ENCODE peak calls at places on chromosome 16, in nine cellular contexts. One of them, this sample, is unnamed.

GRCh38 chr16:54285414-54286066 is 1.0 kb downstream of the IRX3 start:
- DNase-seq in cardiac fibroblast: peak; percentile 49
- DNase-seq in iris pigment epithelial cell: peak; percentile 64
- DNase-seq in Ammon's horn: no peak
- DNase-seq in substantia nigra: no peak
- DNase-seq in MV-4-11: peak; percentile 48
- DNase-seq in MG63: peak; percentile 81
- DNase-seq in stimulated activated CD8-positive, alpha-beta memory T cell treated with anti-CD3 and anti-CD28 coated beads, Interleukin-7, amount 100 ng/mL, for 48 hours: no peak
- DNase-seq in stimulated activated CD4-positive, alpha-beta T cell treated with anti-CD3 and anti-CD28 coated beads, Interleukin-15, amount 100 ng/mL, for 24 hours: no peak
- DNase-seq in this sample: no peak

GRCh38 chr16:10338426-10338825 is 47.4 kb upstream of the ATF7IP2 start:
- DNase-seq in cardiac fibroblast: no peak
- DNase-seq in iris pigment epithelial cell: peak; percentile 55
- DNase-seq in Ammon's horn: peak; percentile 8
- DNase-seq in substantia nigra: no peak
- DNase-seq in MV-4-11: no peak
- DNase-seq in MG63: peak; percentile 29
- DNase-seq in stimulated activated CD8-positive, alpha-beta memory T cell treated with anti-CD3 and anti-CD28 coated beads, Interleukin-7, amount 100 ng/mL, for 48 hours: no peak
- DNase-seq in stimulated activated CD4-positive, alpha-beta T cell treated with anti-CD3 and anti-CD28 coated beads, Interleukin-15, amount 100 ng/mL, for 24 hours: no peak
- DNase-seq in this sample: no peak

GRCh38 chr16:66406534-66407368 is 20.3 kb upstream of the BEAN1 start:
- DNase-seq in cardiac fibroblast: peak; percentile 75
- DNase-seq in iris pigment epithelial cell: peak; percentile 58
- DNase-seq in Ammon's horn: peak; percentile 90
- DNase-seq in substantia nigra: peak; percentile 78
- DNase-seq in MV-4-11: peak; percentile 55
- DNase-seq in MG63: peak; percentile 58
- DNase-seq in stimulated activated CD8-positive, alpha-beta memory T cell treated with anti-CD3 and anti-CD28 coated beads, Interleukin-7, amount 100 ng/mL, for 48 hours: peak; percentile 67
- DNase-seq in stimulated activated CD4-positive, alpha-beta T cell treated with anti-CD3 and anti-CD28 coated beads, Interleukin-15, amount 100 ng/mL, for 24 hours: peak; percentile 92
- DNase-seq in this sample: peak; percentile 65

GRCh38 chr16:88703486-88704309 is 2.5 kb downstream of the RNF166 start:
- DNase-seq in cardiac fibroblast: no peak
- DNase-seq in iris pigment epithelial cell: no peak
- DNase-seq in Ammon's horn: peak; percentile 81
- DNase-seq in substantia nigra: peak; percentile 45
- DNase-seq in MV-4-11: peak; percentile 74
- DNase-seq in MG63: no peak
- DNase-seq in stimulated activated CD8-positive, alpha-beta memory T cell treated with anti-CD3 and anti-CD28 coated beads, Interleukin-7, amount 100 ng/mL, for 48 hours: peak; percentile 69
- DNase-seq in stimulated activated CD4-positive, alpha-beta T cell treated with anti-CD3 and anti-CD28 coated beads, Interleukin-15, amount 100 ng/mL, for 24 hours: peak; percentile 85
- DNase-seq in this sample: peak; percentile 63

GRCh38 chr16:25893332-25893731 is 201.6 kb downstream of the HS3ST4 start:
- DNase-seq in cardiac fibroblast: no peak
- DNase-seq in iris pigment epithelial cell: no peak
- DNase-seq in Ammon's horn: no peak
- DNase-seq in substantia nigra: no peak
- DNase-seq in MV-4-11: no peak
- DNase-seq in MG63: peak; percentile 1
- DNase-seq in stimulated activated CD8-positive, alpha-beta memory T cell treated with anti-CD3 and anti-CD28 coated beads, Interleukin-7, amount 100 ng/mL, for 48 hours: no peak
- DNase-seq in stimulated activated CD4-positive, alpha-beta T cell treated with anti-CD3 and anti-CD28 coated beads, Interleukin-15, amount 100 ng/mL, for 24 hours: no peak
- DNase-seq in this sample: no peak

GRCh38 chr16:19284207-19284606 is 1.3 kb upstream of the CLEC19A start:
- DNase-seq in cardiac fibroblast: no peak
- DNase-seq in iris pigment epithelial cell: peak; percentile 8
- DNase-seq in Ammon's horn: peak; percentile 86
- DNase-seq in substantia nigra: peak; percentile 17
- DNase-seq in MV-4-11: no peak
- DNase-seq in MG63: peak; percentile 97
- DNase-seq in stimulated activated CD8-positive, alpha-beta memory T cell treated with anti-CD3 and anti-CD28 coated beads, Interleukin-7, amount 100 ng/mL, for 48 hours: no peak
- DNase-seq in stimulated activated CD4-positive, alpha-beta T cell treated with anti-CD3 and anti-CD28 coated beads, Interleukin-15, amount 100 ng/mL, for 24 hours: peak; percentile 10
- DNase-seq in this sample: peak; percentile 26

GRCh38 chr16:58333937-58334336 is 39.1 kb upstream of the PRSS54 start:
- DNase-seq in cardiac fibroblast: no peak
- DNase-seq in iris pigment epithelial cell: no peak
- DNase-seq in Ammon's horn: no peak
- DNase-seq in substantia nigra: no peak
- DNase-seq in MV-4-11: no peak
- DNase-seq in MG63: no peak
- DNase-seq in stimulated activated CD8-positive, alpha-beta memory T cell treated with anti-CD3 and anti-CD28 coated beads, Interleukin-7, amount 100 ng/mL, for 48 hours: no peak
- DNase-seq in stimulated activated CD4-positive, alpha-beta T cell treated with anti-CD3 and anti-CD28 coated beads, Interleukin-15, amount 100 ng/mL, for 24 hours: no peak
- DNase-seq in this sample: no peak

GRCh38 chr16:83738926-83739503 is 68.8 kb upstream of the HSBP1 start:
- DNase-seq in cardiac fibroblast: peak; percentile 2
- DNase-seq in iris pigment epithelial cell: peak; percentile 36
- DNase-seq in Ammon's horn: no peak
- DNase-seq in substantia nigra: no peak
- DNase-seq in MV-4-11: no peak
- DNase-seq in MG63: no peak
- DNase-seq in stimulated activated CD8-positive, alpha-beta memory T cell treated with anti-CD3 and anti-CD28 coated beads, Interleukin-7, amount 100 ng/mL, for 48 hours: no peak
- DNase-seq in stimulated activated CD4-positive, alpha-beta T cell treated with anti-CD3 and anti-CD28 coated beads, Interleukin-15, amount 100 ng/mL, for 24 hours: no peak
- DNase-seq in this sample: no peak

GRCh38 chr16:83351846-83352245 is 455.9 kb upstream of the HSBP1 start:
- DNase-seq in cardiac fibroblast: peak; percentile 36
- DNase-seq in iris pigment epithelial cell: peak; percentile 45
- DNase-seq in Ammon's horn: no peak
- DNase-seq in substantia nigra: no peak
- DNase-seq in MV-4-11: no peak
- DNase-seq in MG63: no peak
- DNase-seq in stimulated activated CD8-positive, alpha-beta memory T cell treated with anti-CD3 and anti-CD28 coated beads, Interleukin-7, amount 100 ng/mL, for 48 hours: no peak
- DNase-seq in stimulated activated CD4-positive, alpha-beta T cell treated with anti-CD3 and anti-CD28 coated beads, Interleukin-15, amount 100 ng/mL, for 24 hours: no peak
- DNase-seq in this sample: no peak

GRCh38 chr16:27287051-27287811 is 18.7 kb upstream of the NSMCE1 start:
- DNase-seq in cardiac fibroblast: no peak
- DNase-seq in iris pigment epithelial cell: peak; percentile 60
- DNase-seq in Ammon's horn: no peak
- DNase-seq in substantia nigra: no peak
- DNase-seq in MV-4-11: no peak
- DNase-seq in MG63: no peak
- DNase-seq in stimulated activated CD8-positive, alpha-beta memory T cell treated with anti-CD3 and anti-CD28 coated beads, Interleukin-7, amount 100 ng/mL, for 48 hours: no peak
- DNase-seq in stimulated activated CD4-positive, alpha-beta T cell treated with anti-CD3 and anti-CD28 coated beads, Interleukin-15, amount 100 ng/mL, for 24 hours: no peak
- DNase-seq in this sample: no peak

GRCh38 chr16:4016648-4017047 is 99.6 kb downstream of the ADCY9 start:
- DNase-seq in cardiac fibroblast: peak; percentile 39
- DNase-seq in iris pigment epithelial cell: peak; percentile 69
- DNase-seq in Ammon's horn: no peak
- DNase-seq in substantia nigra: no peak
- DNase-seq in MV-4-11: peak; percentile 98
- DNase-seq in MG63: no peak
- DNase-seq in stimulated activated CD8-positive, alpha-beta memory T cell treated with anti-CD3 and anti-CD28 coated beads, Interleukin-7, amount 100 ng/mL, for 48 hours: no peak
- DNase-seq in stimulated activated CD4-positive, alpha-beta T cell treated with anti-CD3 and anti-CD28 coated beads, Interleukin-15, amount 100 ng/mL, for 24 hours: no peak
- DNase-seq in this sample: no peak

GRCh38 chr16:28977703-28978641 is 3.4 kb downstream of the SPNS1 start:
- DNase-seq in cardiac fibroblast: no peak
- DNase-seq in iris pigment epithelial cell: no peak
- DNase-seq in Ammon's horn: no peak
- DNase-seq in substantia nigra: no peak
- DNase-seq in MV-4-11: no peak
- DNase-seq in MG63: no peak
- DNase-seq in stimulated activated CD8-positive, alpha-beta memory T cell treated with anti-CD3 and anti-CD28 coated beads, Interleukin-7, amount 100 ng/mL, for 48 hours: no peak
- DNase-seq in stimulated activated CD4-positive, alpha-beta T cell treated with anti-CD3 and anti-CD28 coated beads, Interleukin-15, amount 100 ng/mL, for 24 hours: no peak
- DNase-seq in this sample: no peak

GRCh38 chr16:88783391-88784073 is 1.5 kb downstream of the PIEZO1 start:
- DNase-seq in cardiac fibroblast: peak; percentile 52
- DNase-seq in iris pigment epithelial cell: peak; percentile 38
- DNase-seq in Ammon's horn: peak; percentile 88
- DNase-seq in substantia nigra: peak; percentile 69
- DNase-seq in MV-4-11: peak; percentile 38
- DNase-seq in MG63: no peak
- DNase-seq in stimulated activated CD8-positive, alpha-beta memory T cell treated with anti-CD3 and anti-CD28 coated beads, Interleukin-7, amount 100 ng/mL, for 48 hours: no peak
- DNase-seq in stimulated activated CD4-positive, alpha-beta T cell treated with anti-CD3 and anti-CD28 coated beads, Interleukin-15, amount 100 ng/mL, for 24 hours: no peak
- DNase-seq in this sample: peak; percentile 71

GRCh38 chr16:64829678-64830077 is 292.2 kb downstream of the CDH11 start:
- DNase-seq in cardiac fibroblast: no peak
- DNase-seq in iris pigment epithelial cell: no peak
- DNase-seq in Ammon's horn: no peak
- DNase-seq in substantia nigra: no peak
- DNase-seq in MV-4-11: no peak
- DNase-seq in MG63: no peak
- DNase-seq in stimulated activated CD8-positive, alpha-beta memory T cell treated with anti-CD3 and anti-CD28 coated beads, Interleukin-7, amount 100 ng/mL, for 48 hours: no peak
- DNase-seq in stimulated activated CD4-positive, alpha-beta T cell treated with anti-CD3 and anti-CD28 coated beads, Interleukin-15, amount 100 ng/mL, for 24 hours: no peak
- DNase-seq in this sample: no peak

GRCh38 chr16:58378401-58378800 is 13.9 kb upstream of the GINS3 start:
- DNase-seq in cardiac fibroblast: no peak
- DNase-seq in iris pigment epithelial cell: no peak
- DNase-seq in Ammon's horn: no peak
- DNase-seq in substantia nigra: no peak
- DNase-seq in MV-4-11: no peak
- DNase-seq in MG63: no peak
- DNase-seq in stimulated activated CD8-positive, alpha-beta memory T cell treated with anti-CD3 and anti-CD28 coated beads, Interleukin-7, amount 100 ng/mL, for 48 hours: no peak
- DNase-seq in stimulated activated CD4-positive, alpha-beta T cell treated with anti-CD3 and anti-CD28 coated beads, Interleukin-15, amount 100 ng/mL, for 24 hours: no peak
- DNase-seq in this sample: no peak

GRCh38 chr16:3182608-3183444 is 5.2 kb upstream of the OR1F1 start:
- DNase-seq in cardiac fibroblast: peak; percentile 47
- DNase-seq in iris pigment epithelial cell: peak; percentile 56
- DNase-seq in Ammon's horn: no peak
- DNase-seq in substantia nigra: no peak
- DNase-seq in MV-4-11: no peak
- DNase-seq in MG63: peak; percentile 75
- DNase-seq in stimulated activated CD8-positive, alpha-beta memory T cell treated with anti-CD3 and anti-CD28 coated beads, Interleukin-7, amount 100 ng/mL, for 48 hours: peak; percentile 64
- DNase-seq in stimulated activated CD4-positive, alpha-beta T cell treated with anti-CD3 and anti-CD28 coated beads, Interleukin-15, amount 100 ng/mL, for 24 hours: peak; percentile 82
- DNase-seq in this sample: no peak

GRCh38 chr16:84881702-84882521 is 62.1 kb downstream of the CRISPLD2 start:
- DNase-seq in cardiac fibroblast: peak; percentile 87
- DNase-seq in iris pigment epithelial cell: peak; percentile 97
- DNase-seq in Ammon's horn: no peak
- DNase-seq in substantia nigra: no peak
- DNase-seq in MV-4-11: no peak
- DNase-seq in MG63: peak; percentile 70
- DNase-seq in stimulated activated CD8-positive, alpha-beta memory T cell treated with anti-CD3 and anti-CD28 coated beads, Interleukin-7, amount 100 ng/mL, for 48 hours: no peak
- DNase-seq in stimulated activated CD4-positive, alpha-beta T cell treated with anti-CD3 and anti-CD28 coated beads, Interleukin-15, amount 100 ng/mL, for 24 hours: no peak
- DNase-seq in this sample: no peak

GRCh38 chr16:5374184-5374583 is 276.6 kb upstream of the EEF2KMT start:
- DNase-seq in cardiac fibroblast: no peak
- DNase-seq in iris pigment epithelial cell: no peak
- DNase-seq in Ammon's horn: no peak
- DNase-seq in substantia nigra: no peak
- DNase-seq in MV-4-11: no peak
- DNase-seq in MG63: no peak
- DNase-seq in stimulated activated CD8-positive, alpha-beta memory T cell treated with anti-CD3 and anti-CD28 coated beads, Interleukin-7, amount 100 ng/mL, for 48 hours: no peak
- DNase-seq in stimulated activated CD4-positive, alpha-beta T cell treated with anti-CD3 and anti-CD28 coated beads, Interleukin-15, amount 100 ng/mL, for 24 hours: no peak
- DNase-seq in this sample: no peak

GRCh38 chr16:85316321-85316919 is 204.1 kb upstream of the CIBAR2 start:
- DNase-seq in cardiac fibroblast: peak; percentile 72
- DNase-seq in iris pigment epithelial cell: peak; percentile 54
- DNase-seq in Ammon's horn: peak; percentile 86
- DNase-seq in substantia nigra: peak; percentile 65
- DNase-seq in MV-4-11: peak; percentile 56
- DNase-seq in MG63: peak; percentile 25
- DNase-seq in stimulated activated CD8-positive, alpha-beta memory T cell treated with anti-CD3 and anti-CD28 coated beads, Interleukin-7, amount 100 ng/mL, for 48 hours: peak; percentile 13
- DNase-seq in stimulated activated CD4-positive, alpha-beta T cell treated with anti-CD3 and anti-CD28 coated beads, Interleukin-15, amount 100 ng/mL, for 24 hours: peak; percentile 74
- DNase-seq in this sample: peak; percentile 75

GRCh38 chr16:27366687-27367462 is 35.1 kb upstream of the IL21R start:
- DNase-seq in cardiac fibroblast: peak; percentile 30
- DNase-seq in iris pigment epithelial cell: no peak
- DNase-seq in Ammon's horn: no peak
- DNase-seq in substantia nigra: no peak
- DNase-seq in MV-4-11: no peak
- DNase-seq in MG63: no peak
- DNase-seq in stimulated activated CD8-positive, alpha-beta memory T cell treated with anti-CD3 and anti-CD28 coated beads, Interleukin-7, amount 100 ng/mL, for 48 hours: no peak
- DNase-seq in stimulated activated CD4-positive, alpha-beta T cell treated with anti-CD3 and anti-CD28 coated beads, Interleukin-15, amount 100 ng/mL, for 24 hours: peak; percentile 65
- DNase-seq in this sample: no peak

GRCh38 chr16:69199382-69199781 is 12.4 kb downstream of the SNTB2 start:
- DNase-seq in cardiac fibroblast: peak; percentile 73
- DNase-seq in iris pigment epithelial cell: peak; percentile 91
- DNase-seq in Ammon's horn: no peak
- DNase-seq in substantia nigra: no peak
- DNase-seq in MV-4-11: peak; percentile 33
- DNase-seq in MG63: peak; percentile 16
- DNase-seq in stimulated activated CD8-positive, alpha-beta memory T cell treated with anti-CD3 and anti-CD28 coated beads, Interleukin-7, amount 100 ng/mL, for 48 hours: no peak
- DNase-seq in stimulated activated CD4-positive, alpha-beta T cell treated with anti-CD3 and anti-CD28 coated beads, Interleukin-15, amount 100 ng/mL, for 24 hours: no peak
- DNase-seq in this sample: no peak